ENCODE peak calls at places on chromosomes 1 and 21, in five cellular contexts. One of them, this sample, is unnamed.

GRCh38 chr1:87252406-87252805 is 76.3 kb upstream of the LMO4 start:
- DNase-seq in fibroblast of mammary gland: peak
- DNase-seq in T-helper 9 cell: no peak
- DNase-seq in naive B cell: no peak
- DNase-seq in dermis blood vessel endothelial cell: no peak
- DNase-seq in this sample: no peak

GRCh38 chr21:44918107-44918470 is 2.6 kb downstream of the ITGB2 start:
- DNase-seq in fibroblast of mammary gland: no peak
- DNase-seq in T-helper 9 cell: no peak
- DNase-seq in naive B cell: no peak
- DNase-seq in dermis blood vessel endothelial cell: no peak
- DNase-seq in this sample: no peak

GRCh38 chr1:160575112-160575664 is 4.1 kb downstream of the CD84 start:
- DNase-seq in fibroblast of mammary gland: no peak
- DNase-seq in T-helper 9 cell: no peak
- DNase-seq in naive B cell: peak
- DNase-seq in dermis blood vessel endothelial cell: no peak
- DNase-seq in this sample: no peak

GRCh38 chr1:23062271-23062670 is 43.0 kb downstream of the KDM1A start:
- DNase-seq in fibroblast of mammary gland: peak
- DNase-seq in T-helper 9 cell: no peak
- DNase-seq in naive B cell: no peak
- DNase-seq in dermis blood vessel endothelial cell: no peak
- DNase-seq in this sample: no peak

GRCh38 chr1:85229574-85230097 is 28.8 kb upstream of the SYDE2 start:
- DNase-seq in fibroblast of mammary gland: no peak
- DNase-seq in T-helper 9 cell: no peak
- DNase-seq in naive B cell: no peak
- DNase-seq in dermis blood vessel endothelial cell: no peak
- DNase-seq in this sample: no peak

GRCh38 chr21:45470087-45470515 is 65.1 kb downstream of the COL18A1 start:
- DNase-seq in fibroblast of mammary gland: peak
- DNase-seq in T-helper 9 cell: no peak
- DNase-seq in naive B cell: no peak
- DNase-seq in dermis blood vessel endothelial cell: no peak
- DNase-seq in this sample: no peak

GRCh38 chr21:44427241-44428120 is 27.8 kb upstream of the LRRC3 start:
- DNase-seq in fibroblast of mammary gland: no peak
- DNase-seq in T-helper 9 cell: no peak
- DNase-seq in naive B cell: no peak
- DNase-seq in dermis blood vessel endothelial cell: no peak
- DNase-seq in this sample: no peak

GRCh38 chr1:74237035-74237434 is 1.8 kb downstream of the TNNI3K start:
- DNase-seq in fibroblast of mammary gland: no peak
- DNase-seq in T-helper 9 cell: no peak
- DNase-seq in naive B cell: no peak
- DNase-seq in dermis blood vessel endothelial cell: no peak
- DNase-seq in this sample: no peak

GRCh38 chr1:63148825-63149645 is 173.3 kb upstream of the FOXD3 start:
- DNase-seq in fibroblast of mammary gland: peak
- DNase-seq in T-helper 9 cell: no peak
- DNase-seq in naive B cell: no peak
- DNase-seq in dermis blood vessel endothelial cell: peak
- DNase-seq in this sample: peak

This sample was measured in dermis microvascular lymphatic vessel endothelial cell.